ENCODE peak calls at places on chromosomes 5 and 9, in nine cellular contexts. S is left ventricle myocardium inferior, M is esophagus muscularis mucosa, J is body of pancreas, P is osteoblast, L is colonic mucosa, V is fibroblast of lung, G is psoas muscle, R is mammary epithelial cell. B is an unnamed sample.

GRCh38 chr5:125450803-125451202 is 704.4 kb upstream of the ZNF608 start:
- DNase-seq in S (no peak), L (no peak), M (no peak), R (no peak), G (no peak), J (no peak), P (peak; percentile 14), V (peak; percentile 17), B (no peak)

GRCh38 chr5:16805478-16805877 is 130.6 kb downstream of the MYO10 start:
- DNase-seq in L (no peak), R (no peak), M (no peak), J (no peak), V (no peak), P (no peak), S (no peak), G (no peak), B (no peak)

GRCh38 chr5:97425511-97425910 is 242.5 kb upstream of the RIOK2 start:
- DNase-seq in L (no peak), V (peak; percentile 2), P (no peak), R (peak; percentile 2), J (no peak), M (no peak), S (no peak), G (no peak), B (no peak)

GRCh38 chr5:147095740-147096139 is 139.1 kb upstream of the STK32A start:
- DNase-seq in G (no peak), R (no peak), L (no peak), V (no peak), J (no peak), P (no peak), S (no peak), M (no peak), B (no peak)

GRCh38 chr9:74760031-74760700 is 127.6 kb downstream of the TRPM6 start:
- DNase-seq in G (no peak), S (no peak), L (no peak), V (peak; percentile 92), M (no peak), R (peak; percentile 93), P (no peak), J (no peak), B (no peak)

GRCh38 chr5:67476531-67476930 is 279.9 kb upstream of the CD180 start:
- DNase-seq in P (no peak), L (no peak), R (peak; percentile 82), S (no peak), G (no peak), J (no peak), M (no peak), V (peak; percentile 19), B (no peak)

GRCh38 chr5:36237756-36238155 is 4.0 kb downstream of the NADK2 start:
- DNase-seq in M (no peak), L (no peak), P (no peak), S (no peak), R (peak; percentile 40), G (no peak), J (no peak), V (no peak), B (no peak)

GRCh38 chr9:74218374-74219063 is 278.6 kb upstream of the RORB start:
- DNase-seq in R (no peak), M (no peak), L (no peak), S (no peak), V (no peak), J (no peak), P (no peak), G (no peak), B (no peak)

GRCh38 chr5:68303038-68303738 is 87.6 kb downstream of the PIK3R1 start:
- DNase-seq in L (no peak), G (no peak), S (no peak), V (peak; percentile 73), R (peak; percentile 90), M (no peak), P (peak; percentile 62), J (no peak), B (no peak)

GRCh38 chr5:164054461-164054860 is 549.0 kb downstream of the MAT2B start:
- DNase-seq in J (no peak), V (peak; percentile 40), R (no peak), P (no peak), L (no peak), G (no peak), M (no peak), S (no peak), B (no peak)

GRCh38 chr5:16737173-16737572 is 120.4 kb upstream of the RETREG1 start:
- DNase-seq in P (no peak), G (no peak), L (no peak), S (no peak), J (no peak), M (no peak), V (no peak), R (no peak), B (no peak)

GRCh38 chr5:36724429-36725332 is 118.3 kb downstream of the SLC1A3 start:
- DNase-seq in S (peak; percentile 40), M (no peak), P (no peak), G (peak; percentile 56), R (no peak), L (peak; percentile 46), V (no peak), J (no peak), B (peak; percentile 31)

GRCh38 chr5:160938532-160938931 is 86.5 kb upstream of the ATP10B start:
- DNase-seq in V (no peak), R (peak; percentile 88), M (no peak), L (peak; percentile 55), J (peak; percentile 81), S (no peak), G (no peak), P (no peak), B (no peak)

GRCh38 chr5:51027276-51027675 is 356.0 kb upstream of the ISL1 start:
- DNase-seq in V (no peak), G (no peak), S (no peak), M (no peak), L (no peak), P (no peak), R (no peak), J (no peak), B (no peak)

GRCh38 chr9:90851444-90851843 is 49.8 kb downstream of the SYK start:
- DNase-seq in L (no peak), P (peak; percentile 83), J (no peak), S (no peak), M (no peak), G (no peak), V (no peak), R (no peak), B (no peak)

GRCh38 chr5:40428129-40428528 is 251.6 kb upstream of the PTGER4 start:
- DNase-seq in P (peak; percentile 44), M (no peak), R (peak; percentile 70), J (no peak), L (no peak), V (peak; percentile 34), G (peak; percentile 77), S (peak; percentile 28), B (no peak)

GRCh38 chr5:153523831-153524230 is 33.4 kb downstream of the GRIA1 start:
- DNase-seq in L (no peak), M (peak; percentile 90), P (no peak), R (no peak), G (no peak), J (peak; percentile 15), V (peak; percentile 84), S (peak; percentile 21), B (peak; percentile 9)

GRCh38 chr9:8660383-8660782 is 860.8 kb upstream of the DMAC1 start:
- DNase-seq in J (peak; percentile 46), G (peak; percentile 76), S (peak; percentile 62), M (no peak), V (peak; percentile 79), R (no peak), P (no peak), L (peak; percentile 46), B (peak; percentile 57)

GRCh38 chr9:76894198-76894597 is 11.7 kb downstream of the PRUNE2 start:
- DNase-seq in P (no peak), L (no peak), S (no peak), M (no peak), J (no peak), R (no peak), V (no peak), G (no peak), B (no peak)

GRCh38 chr5:132221781-132222648 is 5.6 kb downstream of the P4HA2 start:
- DNase-seq in P (no peak), R (no peak), J (peak; percentile 50), L (peak; percentile 38), S (peak; percentile 71), V (peak; percentile 79), M (no peak), G (peak; percentile 67), B (peak; percentile 65)
- H3K4me1 ChIP-seq in P (peaks cover 54% of the 10 kb centered on the region), R (peaks cover 65% of the 10 kb centered on the region), J (peaks cover 77% of the 10 kb centered on the region), L (no peaks in the 10 kb centered on the region), S (peaks cover 100% of the 10 kb centered on the region), V (peaks cover 35% of the 10 kb centered on the region), M (peaks cover 84% of the 10 kb centered on the region), G (peaks cover 60% of the 10 kb centered on the region), B (peaks cover 96% of the 10 kb centered on the region)

GRCh38 chr9:84379740-84380139 is 39.2 kb upstream of the SLC28A3 start:
- DNase-seq in V (peak; percentile 30), P (no peak), M (no peak), J (no peak), R (no peak), G (no peak), L (no peak), S (no peak), B (no peak)
- TF ChIP-seq CTCF in V (no peak), P (no peak), M (no peak), J (no peak), R (no peak), G (no peak), L (no peak), S (no peak), B (no peak)

DNA sequence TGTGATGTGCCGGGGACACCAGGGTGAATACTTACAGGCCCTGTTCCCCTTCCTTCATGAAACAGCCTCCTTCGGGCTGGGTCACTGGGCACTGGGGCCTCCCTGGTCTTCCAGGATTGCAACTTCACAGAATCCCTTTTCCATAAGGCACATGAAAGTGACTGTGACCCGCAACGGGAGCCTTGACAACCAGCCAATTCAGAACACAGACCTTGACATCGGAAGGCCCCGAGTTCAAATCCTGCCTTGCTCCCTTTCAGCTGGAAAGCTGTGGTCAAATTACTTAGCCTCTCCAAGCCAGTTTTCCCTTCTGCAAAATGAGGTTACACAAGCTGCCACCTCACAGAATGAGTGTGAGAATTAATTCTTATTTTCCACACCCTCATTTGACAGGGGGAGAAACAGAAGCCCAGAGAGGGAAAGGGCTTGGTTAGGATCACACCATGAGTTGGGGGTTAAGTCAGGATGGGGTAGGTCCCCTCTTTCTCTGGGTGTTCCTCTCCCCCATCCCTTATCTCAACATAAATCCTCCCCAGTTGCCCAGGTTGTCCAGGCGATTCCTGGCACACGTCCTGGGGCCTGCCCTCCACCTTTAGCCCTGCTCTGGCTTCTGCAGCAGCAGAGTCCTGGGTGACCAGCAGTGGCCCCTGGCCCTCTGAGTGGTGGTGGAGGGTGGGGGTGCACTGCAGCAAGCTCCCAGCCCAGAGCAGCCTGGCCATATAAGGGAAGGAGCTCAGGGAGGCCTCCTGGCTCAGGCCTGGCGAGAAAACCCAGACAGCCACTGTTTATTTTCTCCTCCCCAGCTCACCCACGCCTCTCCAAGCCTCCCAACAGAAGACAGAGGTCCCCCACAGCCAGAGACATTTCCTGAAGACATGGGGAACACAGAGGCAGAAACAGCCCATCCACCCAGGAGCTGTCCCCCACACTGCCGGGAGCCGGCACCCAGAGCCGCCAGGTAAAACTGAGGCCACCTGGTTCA is 44.5 kb upstream of the IL17B start:
- DNase-seq in S (peak; percentile 57), R (no peak), J (no peak), P (peak; percentile 76), V (peak; percentile 85), L (no peak), M (no peak), G (peak; percentile 21), B (peak; percentile 72)
- H3K4me1 ChIP-seq in S (peaks cover 98% of the 10 kb centered on the region), R (peaks cover under 1% of the 10 kb centered on the region), J (no peaks in the 10 kb centered on the region), P (peaks cover 59% of the 10 kb centered on the region), V (peaks cover 66% of the 10 kb centered on the region), L (no peaks in the 10 kb centered on the region), M (peaks cover 75% of the 10 kb centered on the region), G (peaks cover 10% of the 10 kb centered on the region), B (peaks cover 100% of the 10 kb centered on the region)

GRCh38 chr5:58197875-58198274 is 262.0 kb downstream of the PLK2 start:
- DNase-seq in S (no peak), R (no peak), L (no peak), P (no peak), V (no peak), G (no peak), J (no peak), M (no peak), B (no peak)
- TF ChIP-seq CTCF in S (no peak), R (no peak), L (no peak), P (no peak), V (no peak), G (no peak), J (no peak), M (no peak), B (no peak)

B was measured in heart right ventricle.